ENCODE peak calls at places on chromosomes 3 and 15, in ten cellular contexts. P is astrocyte of the hippocampus; I is effector CD4-positive, alpha-beta T cell; C is ovary; H is glomerular endothelial cell; Y is DMS 273 treated with DMSO at 0.1 percent for 48 hours; V is uterus; F is fibroblast of pulmonary artery; U is GM12892; G is CD4-positive, CD25-positive, alpha-beta regulatory T cell. T is an unnamed sample.

GRCh38 chr15:50066202-50066601 is 52.8 kb downstream of the ATP8B4 start:
- DNase-seq in V (no peak), F (peak; percentile 40), G (no peak), Y (no peak), I (no peak), H (no peak), U (no peak), P (peak; percentile 7), C (no peak), T (no peak)

GRCh38 chr3:23740517-23741402 is 65.0 kb upstream of the UBE2E1 start:
- DNase-seq in F (peak; percentile 68), P (peak; percentile 73), C (no peak), H (peak; percentile 60), I (no peak), V (no peak), Y (no peak), G (peak; percentile 34), U (no peak), T (no peak)

GRCh38 chr15:52257734-52258062 is 37.9 kb downstream of the MYO5C start:
- DNase-seq in C (no peak), U (no peak), H (no peak), P (peak; percentile 75), I (no peak), F (peak; percentile 50), V (no peak), Y (no peak), G (no peak), T (no peak)

GRCh38 chr3:197711973-197712707 is 24.6 kb downstream of the RUBCN start:
- DNase-seq in G (peak; percentile 95), C (peak; percentile 90), I (peak; percentile 88), Y (no peak), P (peak; percentile 97), F (peak; percentile 98), U (no peak), V (peak; percentile 87), H (peak; percentile 95), T (peak; percentile 63)

GRCh38 chr15:92683511-92683834 is 27.9 kb upstream of the FAM174B start:
- DNase-seq in I (no peak), Y (no peak), V (peak; percentile 31), F (peak; percentile 23), C (peak; percentile 42), U (no peak), G (no peak), P (peak; percentile 28), H (no peak), T (no peak)

GRCh38 chr3:187955076-187955952 is 198.6 kb upstream of the LPP start:
- DNase-seq in I (no peak), P (peak; percentile 23), Y (no peak), F (peak; percentile 90), U (no peak), H (no peak), C (peak; percentile 32), G (no peak), V (peak; percentile 38), T (no peak)

GRCh38 chr3:172868565-172869172 is 118.1 kb downstream of the ECT2 start:
- DNase-seq in G (no peak), C (no peak), P (no peak), I (no peak), Y (peak; percentile 26), H (no peak), U (no peak), F (peak; percentile 15), V (no peak), T (no peak)

GRCh38 chr15:62765916-62766315 is 276.6 kb upstream of the TPM1 start:
- DNase-seq in U (no peak), G (no peak), I (no peak), V (no peak), Y (no peak), C (no peak), P (no peak), H (no peak), F (no peak), T (no peak)

GRCh38 chr3:144018776-144019175 is 47.2 kb downstream of the DIPK2A start:
- DNase-seq in G (no peak), C (no peak), Y (no peak), F (peak; percentile 72), U (no peak), P (peak; percentile 90), I (no peak), H (no peak), V (no peak), T (no peak)

GRCh38 chr15:66842710-66843441 is 140.8 kb downstream of the SMAD6 start:
- DNase-seq in F (peak; percentile 76), V (peak; percentile 79), P (peak; percentile 86), C (peak; percentile 78), H (no peak), U (no peak), G (no peak), Y (no peak), I (no peak), T (no peak)

GRCh38 chr15:48253186-48253585 is 47.1 kb downstream of the SLC12A1 start:
- DNase-seq in U (no peak), P (no peak), I (no peak), V (no peak), Y (no peak), C (no peak), F (no peak), G (no peak), H (no peak), T (no peak)

GRCh38 chr3:134872405-134872804 is 77.3 kb downstream of the EPHB1 start:
- DNase-seq in G (no peak), H (no peak), V (no peak), F (no peak), P (no peak), I (no peak), Y (no peak), C (no peak), U (no peak), T (no peak)

GRCh38 chr3:191051037-191051436 is 148.0 kb upstream of the OSTN start:
- DNase-seq in H (no peak), C (no peak), Y (no peak), F (peak; percentile 49), V (no peak), U (no peak), G (no peak), I (no peak), P (peak; percentile 55), T (no peak)

GRCh38 chr3:169659858-169660614 is 3.5 kb downstream of the MECOM start:
- DNase-seq in V (no peak), F (peak; percentile 9), H (no peak), Y (no peak), G (no peak), C (no peak), I (no peak), U (no peak), P (peak; percentile 17), T (no peak)

GRCh38 chr3:38549082-38549481 is 52.9 kb downstream of the EXOG start:
- DNase-seq in P (no peak), I (no peak), C (no peak), G (no peak), Y (no peak), U (no peak), H (no peak), V (no peak), F (no peak), T (no peak)

GRCh38 chr15:25545017-25545416 is 106.2 kb upstream of the UBE3A start:
- DNase-seq in V (no peak), G (no peak), Y (no peak), U (no peak), F (peak; percentile 1), P (peak; percentile 64), I (no peak), C (no peak), H (no peak), T (no peak)

GRCh38 chr3:10353160-10353559 is 32.2 kb upstream of the SEC13 start:
- DNase-seq in V (no peak), G (no peak), I (no peak), U (no peak), H (no peak), F (no peak), P (no peak), C (no peak), Y (no peak), T (no peak)

GRCh38 chr3:12994357-12994606 is 78.9 kb downstream of the IQSEC1 start:
- DNase-seq in F (no peak), V (peak; percentile 61), C (peak; percentile 55), H (no peak), I (no peak), U (peak; percentile 56), Y (no peak), P (peak; percentile 62), G (no peak), T (no peak)

GRCh38 chr3:171049831-171050444 is 23.4 kb upstream of the SLC2A2 start:
- DNase-seq in P (peak; percentile 77), U (peak; percentile 19), H (no peak), V (no peak), G (peak; percentile 60), C (no peak), F (peak; percentile 77), I (peak; percentile 7), Y (peak; percentile 77), T (peak; percentile 3)

GRCh38 chr3:13139471-13140065 is 66.3 kb upstream of the IQSEC1 start:
- DNase-seq in F (no peak), P (no peak), U (no peak), G (peak; percentile 53), C (no peak), Y (no peak), H (no peak), I (no peak), V (no peak), T (no peak)